ENCODE peak calls at places on chromosomes 4 and X, in eight cellular contexts. F is AG09309; M is amniotic epithelial cell; Z is T-cell; K is amniotic stem cell; P is effector memory CD8-positive, alpha-beta T cell; G is stomach; A is NCI-H2081. H is an unnamed sample.

GRCh38 chr4:40363382-40363920 is 28.3 kb downstream of the CHRNA9 start:
- DNase-seq in F (no peak), M (no peak), Z (no peak), K (no peak), P (no peak), G (peak), A (no peak), H (no peak)

GRCh38 chr4:76606662-76607265 is 171.7 kb downstream of the SHROOM3 start:
- DNase-seq in F (no peak), M (no peak), Z (no peak), K (no peak), P (no peak), G (no peak), A (no peak), H (no peak)

GRCh38 chrX:151225843-151226242 is 49.5 kb downstream of the GPR50 start:
- DNase-seq in F (no peak), M (no peak), Z (no peak), K (no peak), P (no peak), G (no peak), A (no peak), H (no peak)

GRCh38 chr4:141246243-141246642 is 25.5 kb downstream of the ZNF330 start:
- DNase-seq in F (peak), M (peak), Z (no peak), K (peak), P (no peak), G (no peak), A (no peak), H (no peak)

GRCh38 chr4:173057442-173057841 is 111.2 kb upstream of the GALNT7 start:
- DNase-seq in F (no peak), M (no peak), Z (no peak), K (no peak), P (no peak), G (no peak), A (peak), H (no peak)

GRCh38 chr4:8913121-8913857 is 41.6 kb upstream of the HMX1 start:
- DNase-seq in F (no peak), M (no peak), Z (no peak), K (no peak), P (no peak), G (peak), A (no peak), H (no peak)

GRCh38 chr4:138053601-138054322 is 188.4 kb downstream of the SLC7A11 start:
- DNase-seq in F (peak), M (peak), Z (no peak), K (peak), P (no peak), G (no peak), A (no peak), H (no peak)

GRCh38 chr4:176735300-176735699 is 57.4 kb downstream of the VEGFC start:
- DNase-seq in F (peak), M (peak), Z (no peak), K (no peak), P (no peak), G (no peak), A (no peak), H (no peak)

GRCh38 chr4:17027495-17027894 is 129.1 kb upstream of the LDB2 start:
- DNase-seq in F (peak), M (peak), Z (no peak), K (peak), P (no peak), G (no peak), A (no peak), H (no peak)

GRCh38 chrX:54042609-54043010 is 1.7 kb downstream of the PHF8 start:
- DNase-seq in F (peak), M (peak), Z (no peak), K (peak), P (peak), G (no peak), A (peak), H (peak)